ENCODE peak calls at places on chromosomes 1 and 21, in nine cellular contexts. Y is naive thymus-derived CD4-positive, alpha-beta T cell; K is Panc1; H is heart right ventricle; A is neuronal stem cell; Z is transverse colon; E is ovary; J is cardiac muscle cell; M is uterus. W is an unnamed sample.
A peak's percentile ranks its signal among the peaks of the same experiment; 100 is the strongest.

GRCh38 chr1:59917026-59917784 is 9.4 kb downstream of the CYP2J2 start:
- DNase-seq in Y (no peak), J (no peak), M (no peak), A (no peak), E (no peak), Z (no peak), K (no peak), H (no peak), W (no peak)

GRCh38 chr1:152159144-152159543 is at the start of gene RPTN:
- DNase-seq in M (no peak), Y (no peak), Z (no peak), E (no peak), K (no peak), J (no peak), A (no peak), H (no peak), W (no peak)

GRCh38 chr1:41805771-41806471 is 112.8 kb downstream of the HIVEP3 start:
- DNase-seq in Y (peak; percentile 22), Z (no peak), K (no peak), M (no peak), H (no peak), A (no peak), E (no peak), J (no peak), W (no peak)

GRCh38 chr1:204480515-204480914 is 14.1 kb downstream of the PIK3C2B start:
- DNase-seq in J (no peak), Y (no peak), E (no peak), A (no peak), Z (no peak), M (no peak), K (no peak), H (no peak), W (no peak)

GRCh38 chr1:228463559-228464455 is 23.4 kb upstream of the RNF187 start:
- DNase-seq in A (no peak), H (no peak), M (no peak), Z (peak; percentile 39), K (no peak), E (no peak), Y (no peak), J (peak; percentile 52), W (no peak)

GRCh38 chr1:211711313-211711712 is 35.9 kb upstream of the NEK2 start:
- DNase-seq in E (no peak), M (no peak), Y (no peak), Z (no peak), H (no peak), K (no peak), A (no peak), J (no peak), W (no peak)

GRCh38 chr1:100461222-100461621 is 76.7 kb upstream of the GPR88 start:
- DNase-seq in K (no peak), A (no peak), M (peak; percentile 28), H (no peak), Z (no peak), E (no peak), Y (no peak), J (no peak), W (no peak)

GRCh38 chr21:35705888-35706287 is 354.4 kb downstream of the SETD4 start:
- DNase-seq in Y (no peak), M (no peak), A (no peak), K (no peak), J (no peak), Z (no peak), H (no peak), E (no peak), W (no peak)

GRCh38 chr1:218112862-218113261 is 172.2 kb upstream of the RRP15 start:
- DNase-seq in Z (no peak), J (no peak), Y (no peak), A (no peak), M (no peak), E (no peak), K (no peak), H (no peak), W (no peak)

GRCh38 chr1:175317309-175317708 is 124.7 kb upstream of the KIAA0040 start:
- DNase-seq in E (no peak), A (no peak), J (peak; percentile 3), Y (peak; percentile 26), M (no peak), H (no peak), K (no peak), Z (no peak), W (no peak)

GRCh38 chr21:40886931-40887330 is 40.0 kb upstream of the DSCAM start:
- DNase-seq in E (no peak), Z (no peak), Y (no peak), A (no peak), H (no peak), M (no peak), J (no peak), K (no peak), W (no peak)

GRCh38 chr1:167223144-167224103 is 2.7 kb downstream of the POU2F1 start:
- DNase-seq in Z (no peak), K (no peak), A (no peak), H (no peak), Y (no peak), J (no peak), E (no peak), M (no peak), W (no peak)

GRCh38 chr1:223137402-223138100 is 5.5 kb downstream of the TLR5 start:
- DNase-seq in H (no peak), M (no peak), A (no peak), E (no peak), Z (peak; percentile 22), Y (no peak), J (peak; percentile 90), K (no peak), W (peak; percentile 86)

GRCh38 chr1:3012511-3013291 is 8.6 kb upstream of the ACTRT2 start:
- DNase-seq in H (peak; percentile 73), J (peak; percentile 10), E (peak; percentile 75), Y (peak; percentile 33), K (no peak), M (peak; percentile 39), Z (peak; percentile 43), A (peak; percentile 48), W (peak; percentile 53)

GRCh38 chr1:228151526-228151925 is 1.8 kb downstream of the GJC2 start:
- DNase-seq in M (peak; percentile 32), Y (no peak), E (peak; percentile 55), J (no peak), K (no peak), A (no peak), Z (peak; percentile 5), H (peak; percentile 19), W (peak; percentile 12)

GRCh38 chr1:22876359-22877111 is 96.1 kb downstream of the LACTBL1 start:
- DNase-seq in A (peak; percentile 82), K (no peak), M (no peak), J (peak; percentile 76), E (peak; percentile 65), Z (no peak), Y (no peak), H (no peak), W (no peak)

GRCh38 chr1:40649592-40649930 is 15.9 kb downstream of the RIMS3 start:
- DNase-seq in K (no peak), H (no peak), A (no peak), Y (no peak), J (no peak), Z (no peak), M (no peak), E (no peak), W (no peak)
- H3K27ac ChIP-seq in K (no peak overlapping the region), H (no peak overlapping the region), A (no peak overlapping the region), Y (no peak overlapping the region), J (no peak overlapping the region), Z (no peak overlapping the region), M (no peak overlapping the region), E (no peak overlapping the region), W (no peak overlapping the region)

GRCh38 chr1:182718311-182718710 is 33.9 kb upstream of the RGS8 start:
- DNase-seq in M (no peak), Z (no peak), K (no peak), E (no peak), J (no peak), A (no peak), H (no peak), Y (no peak), W (no peak)
- H3K4me1 ChIP-seq in M (no peaks in the 10 kb centered on the region), Z (no peaks in the 10 kb centered on the region), K (no peaks in the 10 kb centered on the region), E (no peaks in the 10 kb centered on the region), J (no peaks in the 10 kb centered on the region), A (peaks cover 10% of the 10 kb centered on the region), H (no peaks in the 10 kb centered on the region), Y (peaks cover 6% of the 10 kb centered on the region), W (no peaks in the 10 kb centered on the region)

GRCh38 chr1:36475341-36475740 is 7.4 kb downstream of the CSF3R start:
- DNase-seq in A (no peak), Y (no peak), K (no peak), H (no peak), Z (no peak), M (no peak), J (no peak), E (no peak), W (no peak)
- H3K4me3 ChIP-seq in A (no peak overlapping the region), Y (no peak overlapping the region), K (no peak overlapping the region), H (no peak overlapping the region), Z (no peak overlapping the region), M (no peak overlapping the region), J (no peak overlapping the region), E (no peak overlapping the region), W (no peak overlapping the region)

GRCh38 chr1:56473582-56474270 is 105.6 kb downstream of the PLPP3 start:
- DNase-seq in Y (no peak), K (no peak), Z (no peak), A (no peak), H (no peak), J (no peak), E (no peak), M (no peak), W (no peak)

GRCh38 chr1:56481140-56481694 is 98.1 kb downstream of the PLPP3 start:
- DNase-seq in Z (no peak), K (no peak), M (no peak), J (no peak), Y (no peak), A (no peak), E (no peak), H (no peak), W (no peak)

GRCh38 chr1:56472860-56473259 is 106.5 kb downstream of the PLPP3 start:
- DNase-seq in J (no peak), K (no peak), H (no peak), Z (no peak), Y (no peak), A (no peak), E (no peak), M (no peak), W (no peak)

GRCh38 chr1:56478734-56479133 is 100.6 kb downstream of the PLPP3 start:
- DNase-seq in Z (no peak), K (no peak), A (no peak), H (no peak), J (no peak), E (no peak), Y (no peak), M (no peak), W (no peak)

DNA sequence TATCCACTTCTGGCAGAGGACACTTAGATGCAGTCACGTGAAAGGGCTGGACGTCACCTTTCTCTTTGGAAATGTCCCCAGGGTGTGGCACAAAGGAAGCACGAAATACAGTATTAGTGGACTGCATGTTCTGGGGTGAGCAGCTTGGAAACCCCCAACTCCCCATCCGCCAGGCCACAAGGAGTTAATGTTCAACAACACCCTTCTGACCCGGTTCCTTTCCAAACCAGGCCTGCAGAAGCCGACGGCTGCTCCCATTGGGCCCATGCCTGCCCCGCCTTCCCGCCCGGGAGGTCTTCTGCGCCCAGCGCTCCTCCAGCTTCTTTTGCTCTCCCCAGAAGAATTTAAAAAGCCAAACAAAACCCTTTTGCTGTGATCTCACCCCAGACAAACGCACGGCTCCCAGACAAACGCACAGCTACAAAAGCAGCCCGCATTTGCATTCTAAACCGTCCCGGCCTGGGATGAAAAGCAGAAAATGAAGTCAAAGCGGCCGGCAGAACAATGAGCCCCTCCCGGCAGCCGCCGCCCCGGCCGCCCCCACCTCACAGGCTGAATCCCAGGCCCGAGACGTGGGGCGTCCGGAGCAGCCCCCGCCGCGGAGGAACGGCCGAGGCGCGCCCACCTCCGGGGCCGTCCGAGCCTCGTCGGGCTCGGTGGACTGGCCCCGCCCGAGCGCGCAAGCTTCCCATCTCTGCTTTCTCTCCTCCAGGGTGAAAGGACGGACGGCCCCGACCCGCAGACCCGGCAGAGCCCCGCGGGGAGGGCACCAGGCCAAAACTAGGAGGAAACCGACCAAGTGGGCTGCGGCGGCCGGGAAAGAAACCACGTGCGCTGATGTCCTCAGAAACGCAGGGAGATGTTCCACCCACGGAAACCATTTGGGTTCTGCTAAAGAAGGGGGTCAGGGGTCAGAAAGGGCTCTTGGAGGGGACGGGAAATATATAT is 101.9 kb downstream of the PLPP3 start:
- DNase-seq in Y (no peak), A (peak; percentile 57), H (peak; percentile 79), Z (peak; percentile 52), E (peak; percentile 86), J (peak; percentile 87), K (no peak), M (peak; percentile 72), W (peak; percentile 34)
- H3K27ac ChIP-seq in Y (no peak overlapping the region), A (no peak overlapping the region), H (peak overlapping the region; percentile 91), Z (peak overlapping the region; percentile 88), E (peak overlapping the region; percentile 99), J (no peak overlapping the region), K (no peak overlapping the region), M (peak overlapping the region; percentile 97), W (peak overlapping the region; percentile 77)

W was measured in tibial nerve.